ENCODE peak calls at places on chromosomes 1 and 21, in five cellular contexts. One of them, this sample, is unnamed.

GRCh38 chr21:37695111-37695510 is 221.1 kb downstream of the KCNJ6 start:
- DNase-seq in prostate gland: no peak
- DNase-seq in brain microvascular endothelial cell: no peak
- DNase-seq in heart left ventricle: no peak
- DNase-seq in lower leg skin: no peak
- DNase-seq in this sample: no peak

GRCh38 chr21:28932717-28933116 is 60.0 kb downstream of the LTN1 start:
- DNase-seq in brain microvascular endothelial cell: no peak
- DNase-seq in heart left ventricle: no peak
- DNase-seq in prostate gland: no peak
- DNase-seq in lower leg skin: no peak
- DNase-seq in this sample: no peak

GRCh38 chr1:14300991-14301703 is 297.3 kb upstream of the KAZN start:
- DNase-seq in lower leg skin: peak
- DNase-seq in heart left ventricle: peak
- DNase-seq in prostate gland: peak
- DNase-seq in brain microvascular endothelial cell: no peak
- DNase-seq in this sample: no peak

GRCh38 chr21:34227386-34227852 is 136.4 kb upstream of the KCNE2 start:
- DNase-seq in heart left ventricle: no peak
- DNase-seq in prostate gland: no peak
- DNase-seq in brain microvascular endothelial cell: peak
- DNase-seq in lower leg skin: no peak
- DNase-seq in this sample: peak

GRCh38 chr1:73331726-73332125 is 866.2 kb downstream of the LRRIQ3 start:
- DNase-seq in prostate gland: no peak
- DNase-seq in brain microvascular endothelial cell: no peak
- DNase-seq in heart left ventricle: no peak
- DNase-seq in lower leg skin: no peak
- DNase-seq in this sample: no peak

GRCh38 chr21:14584357-14585095 is 38.4 kb upstream of the SAMSN1 start:
- DNase-seq in lower leg skin: no peak
- DNase-seq in prostate gland: no peak
- DNase-seq in brain microvascular endothelial cell: no peak
- DNase-seq in heart left ventricle: no peak
- DNase-seq in this sample: no peak

GRCh38 chr1:155127672-155128468 is at the start of gene EFNA1:
- DNase-seq in heart left ventricle: peak
- DNase-seq in lower leg skin: peak
- DNase-seq in brain microvascular endothelial cell: no peak
- DNase-seq in prostate gland: peak
- DNase-seq in this sample: no peak

GRCh38 chr1:26391450-26391849 is 18.9 kb upstream of the ZNF683 start:
- DNase-seq in heart left ventricle: no peak
- DNase-seq in prostate gland: no peak
- DNase-seq in brain microvascular endothelial cell: peak
- DNase-seq in lower leg skin: no peak
- DNase-seq in this sample: peak

GRCh38 chr1:96598416-96599168 is 123.0 kb upstream of the PTBP2 start:
- DNase-seq in heart left ventricle: no peak
- DNase-seq in prostate gland: no peak
- DNase-seq in lower leg skin: no peak
- DNase-seq in brain microvascular endothelial cell: no peak
- DNase-seq in this sample: peak

GRCh38 chr1:233662503-233663105 is 48.7 kb downstream of the KCNK1 start:
- DNase-seq in heart left ventricle: no peak
- DNase-seq in lower leg skin: no peak
- DNase-seq in brain microvascular endothelial cell: no peak
- DNase-seq in prostate gland: no peak
- DNase-seq in this sample: peak

GRCh38 chr1:234188454-234188792 is 184.8 kb upstream of the COA6 start:
- DNase-seq in brain microvascular endothelial cell: no peak
- DNase-seq in heart left ventricle: no peak
- DNase-seq in lower leg skin: no peak
- DNase-seq in prostate gland: no peak
- DNase-seq in this sample: no peak

GRCh38 chr21:25963186-25963585 is 207.4 kb downstream of the APP start:
- DNase-seq in heart left ventricle: no peak
- DNase-seq in lower leg skin: no peak
- DNase-seq in prostate gland: peak
- DNase-seq in brain microvascular endothelial cell: no peak
- DNase-seq in this sample: peak

GRCh38 chr1:3275471-3276340 is 178.8 kb upstream of the ARHGEF16 start:
- DNase-seq in heart left ventricle: peak
- DNase-seq in brain microvascular endothelial cell: peak
- DNase-seq in lower leg skin: no peak
- DNase-seq in prostate gland: no peak
- DNase-seq in this sample: no peak

GRCh38 chr1:196651637-196652215 is at the start of gene CFH:
- DNase-seq in prostate gland: no peak
- DNase-seq in heart left ventricle: no peak
- DNase-seq in lower leg skin: no peak
- DNase-seq in brain microvascular endothelial cell: peak
- DNase-seq in this sample: peak

GRCh38 chr1:65360654-65361053 is 51.3 kb downstream of the DNAJC6 start:
- DNase-seq in brain microvascular endothelial cell: no peak
- DNase-seq in lower leg skin: no peak
- DNase-seq in prostate gland: no peak
- DNase-seq in heart left ventricle: no peak
- DNase-seq in this sample: no peak

GRCh38 chr21:17540530-17540929 is 27.7 kb downstream of the CXADR start:
- DNase-seq in prostate gland: no peak
- DNase-seq in heart left ventricle: no peak
- DNase-seq in brain microvascular endothelial cell: no peak
- DNase-seq in lower leg skin: no peak
- DNase-seq in this sample: no peak

GRCh38 chr1:119933397-119933796 is 37.1 kb upstream of the ADAM30 start:
- DNase-seq in lower leg skin: no peak
- DNase-seq in brain microvascular endothelial cell: no peak
- DNase-seq in heart left ventricle: no peak
- DNase-seq in prostate gland: no peak
- DNase-seq in this sample: no peak

GRCh38 chr1:220680085-220680687 is 10.0 kb upstream of the C1orf115 start:
- DNase-seq in prostate gland: peak
- DNase-seq in lower leg skin: no peak
- DNase-seq in heart left ventricle: no peak
- DNase-seq in brain microvascular endothelial cell: no peak
- DNase-seq in this sample: no peak
- TF ChIP-seq CTCF in prostate gland: peak
- TF ChIP-seq CTCF in lower leg skin: no peak
- TF ChIP-seq CTCF in heart left ventricle: peak
- TF ChIP-seq CTCF in brain microvascular endothelial cell: peak
- TF ChIP-seq CTCF in this sample: peak

DNA sequence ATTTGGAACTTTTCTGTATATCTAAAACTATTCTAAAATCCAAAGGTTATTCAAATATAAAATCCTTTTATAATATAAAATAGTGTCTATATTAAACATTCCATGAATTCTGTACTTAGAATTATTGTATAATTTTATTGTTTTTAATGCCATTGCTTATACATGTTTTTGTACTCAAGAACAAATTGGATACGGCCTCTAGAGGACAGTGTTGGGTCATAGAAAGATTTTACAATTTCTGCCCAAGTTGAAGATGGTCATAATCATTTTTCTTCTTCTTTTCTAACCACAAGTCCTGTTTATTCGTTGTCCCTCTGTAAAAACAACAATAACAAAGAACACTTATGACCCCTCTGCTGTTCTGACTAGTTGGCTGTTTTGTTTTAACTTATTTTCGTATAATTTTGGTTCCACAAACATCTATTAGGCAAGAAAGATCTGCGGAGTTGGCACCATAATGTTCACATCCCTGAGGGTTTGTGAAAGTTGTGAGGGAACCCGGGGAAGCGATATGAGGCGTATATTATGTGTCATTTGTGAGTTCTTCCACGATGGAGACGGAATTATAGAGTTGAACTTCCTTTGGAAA is 75.7 kb upstream of the KIF26B start:
- DNase-seq in lower leg skin: no peak
- DNase-seq in brain microvascular endothelial cell: peak
- DNase-seq in prostate gland: no peak
- DNase-seq in heart left ventricle: no peak
- DNase-seq in this sample: peak
- TF ChIP-seq CTCF in lower leg skin: no peak
- TF ChIP-seq CTCF in brain microvascular endothelial cell: peak
- TF ChIP-seq CTCF in prostate gland: no peak
- TF ChIP-seq CTCF in heart left ventricle: peak
- TF ChIP-seq CTCF in this sample: peak

DNA sequence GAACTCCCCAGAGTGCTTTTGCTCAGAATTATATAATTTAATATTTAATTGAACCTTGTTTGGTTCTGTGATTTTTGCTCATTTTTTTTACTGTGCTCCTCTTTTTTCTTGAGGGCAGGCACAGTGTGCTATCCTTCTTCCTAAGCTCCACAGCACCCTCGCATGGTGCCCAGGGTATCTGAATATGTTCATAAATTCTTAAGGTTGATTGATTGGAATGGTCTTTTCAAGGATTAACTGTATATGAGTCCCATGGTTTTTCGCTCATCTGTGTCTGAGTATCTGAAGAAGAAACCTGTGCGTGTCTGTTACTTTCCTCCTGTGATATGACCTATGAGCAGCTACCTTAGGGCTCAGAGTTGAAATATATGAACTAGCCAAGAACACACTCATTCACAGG is 393.7 kb downstream of the HLX start:
- DNase-seq in heart left ventricle: no peak
- DNase-seq in lower leg skin: no peak
- DNase-seq in brain microvascular endothelial cell: no peak
- DNase-seq in prostate gland: no peak
- DNase-seq in this sample: no peak
- TF ChIP-seq CTCF in heart left ventricle: no peak
- TF ChIP-seq CTCF in lower leg skin: no peak
- TF ChIP-seq CTCF in brain microvascular endothelial cell: no peak
- TF ChIP-seq CTCF in prostate gland: no peak
- TF ChIP-seq CTCF in this sample: no peak

GRCh38 chr1:78688701-78689100 is 39.1 kb downstream of the IFI44 start:
- DNase-seq in lower leg skin: no peak
- DNase-seq in prostate gland: no peak
- DNase-seq in heart left ventricle: no peak
- DNase-seq in brain microvascular endothelial cell: no peak
- DNase-seq in this sample: peak
- TF ChIP-seq CTCF in lower leg skin: no peak
- TF ChIP-seq CTCF in prostate gland: no peak
- TF ChIP-seq CTCF in heart left ventricle: no peak
- TF ChIP-seq CTCF in brain microvascular endothelial cell: peak
- TF ChIP-seq CTCF in this sample: no peak

DNA sequence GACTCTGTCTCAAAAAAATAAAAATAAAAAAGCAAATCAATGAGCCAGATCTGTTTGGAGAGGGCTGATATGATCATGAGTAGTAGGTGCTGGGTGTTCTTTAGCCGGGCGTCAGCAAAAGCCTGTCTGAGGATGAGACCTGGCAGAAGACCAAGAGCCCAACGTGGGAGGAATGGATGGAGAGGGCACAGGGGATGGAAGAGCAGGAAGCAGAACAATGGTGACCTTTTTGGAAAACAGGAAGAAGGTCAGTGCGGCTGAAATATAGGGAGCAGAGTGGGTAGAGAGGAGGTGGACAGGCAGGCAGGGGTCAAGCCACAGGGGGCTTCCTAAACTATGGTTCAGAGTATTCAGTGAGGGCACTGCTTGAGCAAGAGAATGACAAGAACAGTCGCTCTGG is 30.9 kb downstream of the VWA5B1 start:
- DNase-seq in heart left ventricle: no peak
- DNase-seq in brain microvascular endothelial cell: no peak
- DNase-seq in prostate gland: no peak
- DNase-seq in lower leg skin: no peak
- DNase-seq in this sample: no peak
- TF ChIP-seq CTCF in heart left ventricle: no peak
- TF ChIP-seq CTCF in brain microvascular endothelial cell: no peak
- TF ChIP-seq CTCF in prostate gland: no peak
- TF ChIP-seq CTCF in lower leg skin: no peak
- TF ChIP-seq CTCF in this sample: no peak

DNA sequence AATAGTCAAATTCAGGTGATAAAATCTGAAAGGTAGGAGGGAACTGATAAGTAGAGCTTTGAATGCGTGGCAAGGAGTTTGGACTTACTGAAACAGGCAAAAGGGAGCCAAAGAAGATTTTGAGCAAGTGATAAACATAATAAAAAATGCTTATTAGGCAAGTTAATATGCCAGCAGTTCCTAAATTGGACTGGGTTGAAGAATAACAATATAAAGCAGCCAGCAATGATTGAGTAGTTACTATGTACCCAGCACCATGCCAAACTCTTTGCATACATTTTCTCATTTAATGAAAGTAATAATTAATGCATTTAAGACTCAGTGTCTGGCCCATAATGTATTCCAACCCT is 23.8 kb upstream of the AHCYL1 start:
- DNase-seq in brain microvascular endothelial cell: no peak
- DNase-seq in prostate gland: no peak
- DNase-seq in heart left ventricle: no peak
- DNase-seq in lower leg skin: no peak
- DNase-seq in this sample: no peak
- TF ChIP-seq CTCF in brain microvascular endothelial cell: no peak
- TF ChIP-seq CTCF in prostate gland: no peak
- TF ChIP-seq CTCF in heart left ventricle: no peak
- TF ChIP-seq CTCF in lower leg skin: no peak
- TF ChIP-seq CTCF in this sample: no peak

DNA sequence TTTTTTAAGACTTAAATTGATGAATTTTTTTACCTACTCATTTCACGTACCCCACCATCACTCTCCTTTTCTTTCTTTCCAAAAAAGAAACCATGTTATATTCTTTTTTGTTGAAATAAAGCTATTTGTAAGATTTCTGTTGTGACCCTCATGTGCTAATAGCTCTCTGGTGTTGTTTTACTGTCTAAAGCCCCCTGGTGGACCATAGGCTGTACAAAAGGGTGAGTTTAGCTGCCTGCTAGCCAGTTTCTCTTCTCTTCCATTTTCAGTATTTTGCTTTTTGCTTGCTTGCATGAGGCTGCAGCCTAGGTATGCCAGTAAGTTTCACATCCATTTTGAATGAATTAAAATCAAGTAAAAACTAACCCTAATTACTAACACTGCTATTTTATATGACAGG is 15.6 kb upstream of the VAMP3 start:
- DNase-seq in heart left ventricle: no peak
- DNase-seq in brain microvascular endothelial cell: peak
- DNase-seq in prostate gland: no peak
- DNase-seq in lower leg skin: no peak
- DNase-seq in this sample: no peak
- TF ChIP-seq CTCF in heart left ventricle: no peak
- TF ChIP-seq CTCF in brain microvascular endothelial cell: peak
- TF ChIP-seq CTCF in prostate gland: no peak
- TF ChIP-seq CTCF in lower leg skin: no peak
- TF ChIP-seq CTCF in this sample: peak

GRCh38 chr1:203083463-203083921 is 2.3 kb downstream of the MYOG start:
- DNase-seq in brain microvascular endothelial cell: no peak
- DNase-seq in heart left ventricle: no peak
- DNase-seq in prostate gland: no peak
- DNase-seq in lower leg skin: peak
- DNase-seq in this sample: no peak
- TF ChIP-seq CTCF in brain microvascular endothelial cell: no peak
- TF ChIP-seq CTCF in heart left ventricle: no peak
- TF ChIP-seq CTCF in prostate gland: no peak
- TF ChIP-seq CTCF in lower leg skin: no peak
- TF ChIP-seq CTCF in this sample: no peak

DNA sequence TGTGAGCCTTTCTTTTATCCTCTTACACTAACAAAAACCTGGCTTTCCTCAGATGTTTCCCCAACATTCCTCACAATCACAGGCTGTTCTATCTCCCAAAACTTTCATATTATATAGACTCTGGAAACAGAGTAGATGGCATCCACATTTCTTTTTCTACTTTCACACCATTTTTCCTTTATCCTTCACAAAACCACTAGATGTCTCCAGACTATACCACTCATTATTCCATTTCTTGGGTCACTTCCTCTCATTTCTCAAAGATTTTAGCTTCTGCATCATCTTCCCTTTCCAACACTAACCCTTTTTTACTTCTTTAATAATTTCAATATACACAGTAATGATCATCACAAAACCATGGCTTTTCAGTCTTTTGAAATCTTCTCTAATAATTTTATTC is 286.0 kb upstream of the DEPDC1 start:
- DNase-seq in brain microvascular endothelial cell: no peak
- DNase-seq in lower leg skin: no peak
- DNase-seq in heart left ventricle: no peak
- DNase-seq in prostate gland: no peak
- DNase-seq in this sample: no peak
- TF ChIP-seq CTCF in brain microvascular endothelial cell: no peak
- TF ChIP-seq CTCF in lower leg skin: no peak
- TF ChIP-seq CTCF in heart left ventricle: no peak
- TF ChIP-seq CTCF in prostate gland: no peak
- TF ChIP-seq CTCF in this sample: no peak

This sample was measured in astrocyte of the cerebellum.